ENCODE peak calls at places on chromosomes 3 and 15, in five cellular contexts. One of them, this sample, is unnamed.

GRCh38 chr15:62491642-62492041 is 326.6 kb upstream of the C2CD4B start:
- DNase-seq in A549: no peak
- DNase-seq in AG04450: no peak
- DNase-seq in HCT116: no peak
- DNase-seq in mesothelial cell of epicardium: no peak
- DNase-seq in this sample: no peak

GRCh38 chr3:44555753-44556152 is 760 bp downstream of the ZKSCAN7 start:
- DNase-seq in A549: no peak
- DNase-seq in AG04450: no peak
- DNase-seq in HCT116: no peak
- DNase-seq in mesothelial cell of epicardium: no peak
- DNase-seq in this sample: no peak

GRCh38 chr3:72448375-72448823 is 399.8 kb downstream of the SHQ1 start:
- DNase-seq in A549: no peak
- DNase-seq in AG04450: no peak
- DNase-seq in HCT116: no peak
- DNase-seq in mesothelial cell of epicardium: no peak
- DNase-seq in this sample: no peak

GRCh38 chr15:23823508-23823907 is 136.4 kb upstream of the NDN start:
- DNase-seq in A549: no peak
- DNase-seq in AG04450: no peak
- DNase-seq in HCT116: no peak
- DNase-seq in mesothelial cell of epicardium: no peak
- DNase-seq in this sample: no peak

GRCh38 chr3:182920515-182921084 is 59.7 kb downstream of the DCUN1D1 start:
- DNase-seq in A549: peak; percentile 18
- DNase-seq in AG04450: no peak
- DNase-seq in HCT116: peak; percentile 19
- DNase-seq in mesothelial cell of epicardium: no peak
- DNase-seq in this sample: no peak

GRCh38 chr3:13750215-13750614 is 129.7 kb downstream of the WNT7A start:
- DNase-seq in A549: no peak
- DNase-seq in AG04450: no peak
- DNase-seq in HCT116: no peak
- DNase-seq in mesothelial cell of epicardium: no peak
- DNase-seq in this sample: no peak

GRCh38 chr3:63295806-63296205 is 17.7 kb downstream of the SYNPR start:
- DNase-seq in A549: no peak
- DNase-seq in AG04450: no peak
- DNase-seq in HCT116: no peak
- DNase-seq in mesothelial cell of epicardium: no peak
- DNase-seq in this sample: no peak

GRCh38 chr3:192802957-192803899 is 75.9 kb upstream of the FGF12 start:
- DNase-seq in A549: peak; percentile 50
- DNase-seq in AG04450: peak; percentile 6
- DNase-seq in HCT116: peak; percentile 38
- DNase-seq in mesothelial cell of epicardium: no peak
- DNase-seq in this sample: no peak

GRCh38 chr15:64343222-64343621 is 12.8 kb downstream of the CSNK1G1 start:
- DNase-seq in A549: no peak
- DNase-seq in AG04450: no peak
- DNase-seq in HCT116: no peak
- DNase-seq in mesothelial cell of epicardium: no peak
- DNase-seq in this sample: no peak

GRCh38 chr3:73409405-73409804 is 215.3 kb downstream of the PDZRN3 start:
- DNase-seq in A549: no peak
- DNase-seq in AG04450: no peak
- DNase-seq in HCT116: no peak
- DNase-seq in mesothelial cell of epicardium: no peak
- DNase-seq in this sample: no peak

GRCh38 chr15:82679626-82680199 is 30.0 kb downstream of the AP3B2 start:
- DNase-seq in A549: no peak
- DNase-seq in AG04450: no peak
- DNase-seq in HCT116: no peak
- DNase-seq in mesothelial cell of epicardium: no peak
- DNase-seq in this sample: no peak

GRCh38 chr3:127065138-127065427 is 82.2 kb downstream of the PLXNA1 start:
- DNase-seq in A549: no peak
- DNase-seq in AG04450: no peak
- DNase-seq in HCT116: no peak
- DNase-seq in mesothelial cell of epicardium: no peak
- DNase-seq in this sample: no peak

GRCh38 chr15:76150971-76151598 is 91.3 kb downstream of the TMEM266 start:
- DNase-seq in A549: peak; percentile 88
- DNase-seq in AG04450: peak; percentile 68
- DNase-seq in HCT116: peak; percentile 42
- DNase-seq in mesothelial cell of epicardium: no peak
- DNase-seq in this sample: peak; percentile 68

GRCh38 chr3:52317601-52318000 is 1.5 kb downstream of the DNAH1 start:
- DNase-seq in A549: no peak
- DNase-seq in AG04450: no peak
- DNase-seq in HCT116: no peak
- DNase-seq in mesothelial cell of epicardium: peak; percentile 58
- DNase-seq in this sample: peak; percentile 93

GRCh38 chr3:157127831-157128767 is 31.8 kb downstream of the CCNL1 start:
- DNase-seq in A549: peak; percentile 50
- DNase-seq in AG04450: peak; percentile 27
- DNase-seq in HCT116: peak; percentile 75
- DNase-seq in mesothelial cell of epicardium: no peak
- DNase-seq in this sample: no peak

GRCh38 chr3:133384331-133385027 is 15.4 kb upstream of the BFSP2 start:
- DNase-seq in A549: peak; percentile 11
- DNase-seq in AG04450: peak; percentile 26
- DNase-seq in HCT116: peak; percentile 21
- DNase-seq in mesothelial cell of epicardium: peak; percentile 44
- DNase-seq in this sample: peak; percentile 52
- TF ChIP-seq CTCF in A549: peak; percentile 42
- TF ChIP-seq CTCF in AG04450: peak; percentile 89
- TF ChIP-seq CTCF in HCT116: peak; percentile 85
- TF ChIP-seq CTCF in mesothelial cell of epicardium: peak; percentile 64
- TF ChIP-seq CTCF in this sample: peak; percentile 95

GRCh38 chr15:72771329-72771725 is 12.2 kb downstream of the ADPGK start:
- DNase-seq in A549: no peak
- DNase-seq in AG04450: no peak
- DNase-seq in HCT116: no peak
- DNase-seq in mesothelial cell of epicardium: no peak
- DNase-seq in this sample: no peak

GRCh38 chr15:72766780-72767179 is 16.8 kb downstream of the ADPGK start:
- DNase-seq in A549: no peak
- DNase-seq in AG04450: no peak
- DNase-seq in HCT116: no peak
- DNase-seq in mesothelial cell of epicardium: no peak
- DNase-seq in this sample: no peak

GRCh38 chr15:72766025-72766424 is 17.5 kb downstream of the ADPGK start:
- DNase-seq in A549: no peak
- DNase-seq in AG04450: no peak
- DNase-seq in HCT116: no peak
- DNase-seq in mesothelial cell of epicardium: no peak
- DNase-seq in this sample: no peak

GRCh38 chr15:72774696-72775383 is 8.7 kb downstream of the ADPGK start:
- DNase-seq in A549: no peak
- DNase-seq in AG04450: no peak
- DNase-seq in HCT116: no peak
- DNase-seq in mesothelial cell of epicardium: no peak
- DNase-seq in this sample: no peak

GRCh38 chr15:72770673-72771328 is 12.8 kb downstream of the ADPGK start:
- DNase-seq in A549: peak; percentile 33
- DNase-seq in AG04450: no peak
- DNase-seq in HCT116: no peak
- DNase-seq in mesothelial cell of epicardium: no peak
- DNase-seq in this sample: no peak
- TF ChIP-seq CTCF in A549: no peak
- TF ChIP-seq CTCF in AG04450: peak; percentile 36
- TF ChIP-seq CTCF in HCT116: peak; percentile 44
- TF ChIP-seq CTCF in mesothelial cell of epicardium: peak; percentile 13
- TF ChIP-seq CTCF in this sample: no peak

DNA sequence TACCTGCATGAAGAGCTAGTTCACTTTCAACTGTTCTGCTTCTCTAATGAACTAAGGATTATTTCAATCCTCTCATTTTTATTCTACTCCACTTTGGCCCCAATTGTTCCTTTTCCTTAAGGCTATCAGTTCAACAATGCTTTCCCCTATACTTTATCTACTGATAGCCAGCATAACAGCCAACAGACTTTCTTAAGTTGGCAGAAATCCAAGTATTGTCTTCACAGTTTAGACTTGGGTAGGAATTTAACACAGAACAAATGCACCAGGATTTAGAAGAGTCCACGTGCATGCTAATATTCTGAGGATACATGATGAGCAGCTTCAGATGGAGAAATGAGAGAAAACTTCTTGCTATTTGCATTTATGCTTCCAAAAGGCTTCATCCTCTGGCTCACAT is 54.8 kb downstream of the FBN1 start:
- DNase-seq in A549: no peak
- DNase-seq in AG04450: no peak
- DNase-seq in HCT116: no peak
- DNase-seq in mesothelial cell of epicardium: no peak
- DNase-seq in this sample: no peak
- TF ChIP-seq CTCF in A549: no peak
- TF ChIP-seq CTCF in AG04450: no peak
- TF ChIP-seq CTCF in HCT116: no peak
- TF ChIP-seq CTCF in mesothelial cell of epicardium: no peak
- TF ChIP-seq CTCF in this sample: no peak

DNA sequence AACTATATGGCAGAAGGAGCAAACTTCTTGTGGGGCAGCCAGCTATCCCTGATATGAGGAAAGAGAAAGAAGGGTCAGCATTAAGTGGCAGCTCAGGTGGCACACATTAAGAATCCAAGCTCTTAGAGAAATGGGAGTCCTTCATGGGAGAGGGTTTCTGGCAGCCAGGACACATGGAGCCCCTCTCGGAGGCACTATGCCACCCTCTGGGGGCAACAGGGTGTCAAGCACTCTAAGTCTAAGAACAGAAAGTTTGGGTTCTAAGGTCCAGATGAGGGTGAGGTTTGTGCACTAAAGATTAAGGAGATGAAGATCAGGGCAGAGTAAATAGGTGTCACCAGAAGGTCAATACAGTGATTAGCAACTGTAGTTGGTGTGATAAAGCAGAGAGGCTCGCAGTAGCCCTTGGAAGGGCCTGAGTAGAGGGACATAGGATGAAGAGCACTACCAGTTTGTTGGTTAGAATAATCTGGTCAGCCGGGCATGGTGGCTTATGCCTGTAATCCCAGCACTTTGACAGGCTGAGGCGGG is 89.3 kb downstream of the ST6GAL1 start:
- DNase-seq in A549: no peak
- DNase-seq in AG04450: no peak
- DNase-seq in HCT116: no peak
- DNase-seq in mesothelial cell of epicardium: no peak
- DNase-seq in this sample: no peak
- TF ChIP-seq CTCF in A549: no peak
- TF ChIP-seq CTCF in AG04450: no peak
- TF ChIP-seq CTCF in HCT116: no peak
- TF ChIP-seq CTCF in mesothelial cell of epicardium: no peak
- TF ChIP-seq CTCF in this sample: no peak

DNA sequence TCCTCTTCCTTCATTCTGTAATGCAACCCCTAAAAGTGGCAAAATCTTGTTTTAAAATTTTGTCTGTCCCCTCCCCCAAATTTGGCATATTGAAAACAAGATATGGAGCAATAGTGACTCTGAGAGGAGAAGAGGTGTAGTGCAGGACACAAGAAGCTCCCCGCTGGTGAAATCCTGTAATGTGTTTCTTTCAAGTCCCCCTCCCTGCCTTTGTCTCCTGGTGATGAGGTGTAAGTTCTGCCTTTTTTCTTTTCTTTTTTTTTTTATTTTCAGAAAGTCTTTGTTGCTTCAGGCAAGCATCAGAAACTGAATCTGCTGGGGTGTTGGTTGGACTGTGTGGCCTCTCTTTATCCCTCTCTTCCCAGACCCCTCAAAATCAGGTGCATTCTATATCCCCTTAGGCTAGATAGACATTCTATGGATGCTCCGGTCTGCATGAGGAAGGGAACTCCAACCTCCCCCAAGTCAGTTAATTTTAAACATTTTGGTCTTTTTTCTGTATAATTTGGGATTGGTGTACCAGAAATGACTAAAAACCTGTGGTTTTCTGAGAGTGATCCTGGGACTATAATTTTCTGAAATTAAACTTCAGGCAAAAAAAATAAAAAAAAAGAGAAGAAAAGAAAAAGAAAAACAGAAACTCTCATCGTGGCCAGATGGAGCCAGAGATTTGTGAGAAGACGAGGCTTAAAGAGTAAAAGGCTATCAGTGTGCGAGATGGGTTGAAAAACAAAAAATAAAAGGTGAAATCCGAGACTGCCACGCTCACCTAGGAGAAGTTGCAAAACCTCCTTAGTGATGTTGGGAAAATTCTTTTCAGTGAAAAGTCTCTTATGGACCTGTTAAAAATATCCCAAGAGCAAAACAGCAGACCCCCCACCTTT is 21.4 kb downstream of the ACKR2 start:
- DNase-seq in A549: peak; percentile 11
- DNase-seq in AG04450: no peak
- DNase-seq in HCT116: peak; percentile 40
- DNase-seq in mesothelial cell of epicardium: no peak
- DNase-seq in this sample: no peak
- TF ChIP-seq CTCF in A549: no peak
- TF ChIP-seq CTCF in AG04450: peak; percentile 41
- TF ChIP-seq CTCF in HCT116: peak; percentile 61
- TF ChIP-seq CTCF in mesothelial cell of epicardium: no peak
- TF ChIP-seq CTCF in this sample: peak; percentile 50

GRCh38 chr3:171840484-171840830 is 2.7 kb upstream of the TMEM212 start:
- DNase-seq in A549: no peak
- DNase-seq in AG04450: no peak
- DNase-seq in HCT116: no peak
- DNase-seq in mesothelial cell of epicardium: no peak
- DNase-seq in this sample: no peak
- TF ChIP-seq CTCF in A549: no peak
- TF ChIP-seq CTCF in AG04450: no peak
- TF ChIP-seq CTCF in HCT116: no peak
- TF ChIP-seq CTCF in mesothelial cell of epicardium: no peak
- TF ChIP-seq CTCF in this sample: no peak

This sample was measured in D721Med.